ENCODE peak calls at places on chromosomes 4 and X, in eight cellular contexts. T, E, P, Z, G, B, F and N are unnamed samples.

GRCh38 chrX:68415289-68415688 is 18.0 kb downstream of the OPHN1 start:
- DNase-seq in E (no peak), F (no peak), P (no peak), B (no peak), T (no peak), Z (no peak), G (no peak), N (no peak)

GRCh38 chr4:125254111-125254510 is 60.6 kb upstream of the FAT4 start:
- DNase-seq in B (no peak), T (no peak), G (no peak), P (no peak), F (no peak), Z (no peak), E (no peak), N (no peak)

GRCh38 chrX:11103751-11104150 is 7.4 kb upstream of the HCCS start:
- DNase-seq in G (no peak), T (no peak), P (no peak), B (no peak), Z (no peak), E (no peak), F (no peak), N (no peak)

GRCh38 chr4:20253272-20253798 is 1.6 kb downstream of the SLIT2 start:
- DNase-seq in B (peak; percentile 51), E (peak; percentile 5), G (no peak), P (no peak), Z (peak; percentile 77), T (no peak), F (no peak), N (peak; percentile 32)

GRCh38 chr4:171846232-171846631 is 33.0 kb downstream of the GALNTL6 start:
- DNase-seq in F (peak; percentile 71), Z (no peak), P (no peak), E (no peak), G (no peak), T (peak; percentile 6), B (peak; percentile 57), N (peak; percentile 40)

GRCh38 chr4:95087657-95088455 is 330.1 kb downstream of the BMPR1B start:
- DNase-seq in T (no peak), Z (no peak), P (no peak), B (no peak), G (no peak), F (no peak), E (no peak), N (no peak)

GRCh38 chrX:19912-20571 is 261.1 kb upstream of the PLCXD1 start:
- DNase-seq in B (peak; percentile 7), P (no peak), G (no peak), T (no peak), Z (no peak), E (no peak), F (no peak), N (no peak)

GRCh38 chr4:186266699-186267467 is 894 bp downstream of the F11 start:
- DNase-seq in Z (no peak), G (no peak), T (no peak), F (no peak), P (no peak), B (peak; percentile 67), E (no peak), N (no peak)

GRCh38 chr4:169861592-169861991 is 103.8 kb upstream of the HPF1 start:
- DNase-seq in F (no peak), Z (no peak), B (peak; percentile 85), E (no peak), T (no peak), G (no peak), P (no peak), N (no peak)